ENCODE peak calls at places on chromosomes 4 and X, in nine cellular contexts. One of them, this sample, is unnamed. For H3K9me3, the result is how much of the 10 kb centered on the place peaks cover.

GRCh38 chr4:121454251-121454979 is 73.6 kb upstream of the QRFPR start:
- DNase-seq in lung: no peak
- DNase-seq in AG04450: no peak
- DNase-seq in pancreas: no peak
- DNase-seq in cardiac muscle cell: no peak
- DNase-seq in heart left ventricle: no peak
- DNase-seq in H9: peak
- DNase-seq in H1: no peak
- DNase-seq in right lobe of liver: no peak
- DNase-seq in this sample: no peak

GRCh38 chr4:15729910-15730533 is 27.2 kb downstream of the BST1 start:
- DNase-seq in cardiac muscle cell: peak
- DNase-seq in lung: no peak
- DNase-seq in H9: no peak
- DNase-seq in right lobe of liver: no peak
- DNase-seq in AG04450: no peak
- DNase-seq in pancreas: no peak
- DNase-seq in heart left ventricle: no peak
- DNase-seq in H1: no peak
- DNase-seq in this sample: peak

GRCh38 chr4:65007841-65008439 is 598.7 kb upstream of the TECRL start:
- DNase-seq in lung: no peak
- DNase-seq in cardiac muscle cell: peak
- DNase-seq in right lobe of liver: no peak
- DNase-seq in pancreas: no peak
- DNase-seq in H9: no peak
- DNase-seq in AG04450: no peak
- DNase-seq in heart left ventricle: no peak
- DNase-seq in H1: no peak
- DNase-seq in this sample: no peak

GRCh38 chr4:171676555-171677215 is 136.5 kb upstream of the GALNTL6 start:
- DNase-seq in cardiac muscle cell: no peak
- DNase-seq in heart left ventricle: no peak
- DNase-seq in right lobe of liver: no peak
- DNase-seq in AG04450: no peak
- DNase-seq in pancreas: no peak
- DNase-seq in H9: no peak
- DNase-seq in H1: no peak
- DNase-seq in lung: no peak
- DNase-seq in this sample: no peak

GRCh38 chr4:166535865-166536264 is 662.8 kb downstream of the TLL1 start:
- DNase-seq in AG04450: no peak
- DNase-seq in cardiac muscle cell: peak
- DNase-seq in pancreas: no peak
- DNase-seq in right lobe of liver: no peak
- DNase-seq in lung: no peak
- DNase-seq in H1: no peak
- DNase-seq in heart left ventricle: no peak
- DNase-seq in H9: no peak
- DNase-seq in this sample: no peak

GRCh38 chr4:1598206-1598605 is 85.9 kb downstream of the FAM53A start:
- DNase-seq in lung: no peak
- DNase-seq in cardiac muscle cell: no peak
- DNase-seq in H9: no peak
- DNase-seq in heart left ventricle: no peak
- DNase-seq in right lobe of liver: peak
- DNase-seq in pancreas: peak
- DNase-seq in AG04450: no peak
- DNase-seq in H1: no peak
- DNase-seq in this sample: no peak

GRCh38 chr4:7004331-7004730 is 38.8 kb upstream of the TADA2B start:
- DNase-seq in lung: no peak
- DNase-seq in pancreas: no peak
- DNase-seq in right lobe of liver: no peak
- DNase-seq in H1: no peak
- DNase-seq in heart left ventricle: no peak
- DNase-seq in AG04450: no peak
- DNase-seq in cardiac muscle cell: no peak
- DNase-seq in H9: no peak
- DNase-seq in this sample: no peak

GRCh38 chr4:33080262-33080661 is 2360.1 kb downstream of the PCDH7 start:
- DNase-seq in lung: no peak
- DNase-seq in heart left ventricle: no peak
- DNase-seq in H9: no peak
- DNase-seq in AG04450: no peak
- DNase-seq in pancreas: no peak
- DNase-seq in right lobe of liver: peak
- DNase-seq in cardiac muscle cell: peak
- DNase-seq in H1: no peak
- DNase-seq in this sample: no peak

GRCh38 chr4:4666187-4666586 is 124.3 kb upstream of the STX18 start:
- DNase-seq in lung: no peak
- DNase-seq in right lobe of liver: no peak
- DNase-seq in H9: no peak
- DNase-seq in H1: no peak
- DNase-seq in AG04450: no peak
- DNase-seq in pancreas: no peak
- DNase-seq in cardiac muscle cell: no peak
- DNase-seq in heart left ventricle: no peak
- DNase-seq in this sample: no peak

GRCh38 chrX:103274284-103274683 is 2.3 kb downstream of the TCEAL5 start:
- DNase-seq in H9: no peak
- DNase-seq in cardiac muscle cell: no peak
- DNase-seq in lung: no peak
- DNase-seq in right lobe of liver: no peak
- DNase-seq in H1: no peak
- DNase-seq in AG04450: no peak
- DNase-seq in pancreas: no peak
- DNase-seq in heart left ventricle: no peak
- DNase-seq in this sample: no peak

GRCh38 chr4:128338634-128339355 is 51.2 kb upstream of the PGRMC2 start:
- DNase-seq in H1: no peak
- DNase-seq in cardiac muscle cell: peak
- DNase-seq in H9: no peak
- DNase-seq in right lobe of liver: no peak
- DNase-seq in lung: no peak
- DNase-seq in pancreas: no peak
- DNase-seq in heart left ventricle: no peak
- DNase-seq in AG04450: peak
- DNase-seq in this sample: no peak

GRCh38 chrX:150779367-150779766 is 86.2 kb downstream of the MTMR1 start:
- DNase-seq in cardiac muscle cell: no peak
- DNase-seq in AG04450: no peak
- DNase-seq in H1: no peak
- DNase-seq in H9: no peak
- DNase-seq in pancreas: no peak
- DNase-seq in right lobe of liver: no peak
- DNase-seq in heart left ventricle: no peak
- DNase-seq in lung: no peak
- DNase-seq in this sample: no peak

GRCh38 chrX:129823115-129823514 is 20.6 kb downstream of the ZDHHC9 start:
- DNase-seq in cardiac muscle cell: peak
- DNase-seq in H9: no peak
- DNase-seq in heart left ventricle: peak
- DNase-seq in pancreas: no peak
- DNase-seq in lung: no peak
- DNase-seq in right lobe of liver: no peak
- DNase-seq in H1: no peak
- DNase-seq in AG04450: no peak
- DNase-seq in this sample: peak

GRCh38 chrX:254630-255215 is 26.5 kb upstream of the PLCXD1 start:
- DNase-seq in lung: no peak
- DNase-seq in pancreas: peak
- DNase-seq in AG04450: no peak
- DNase-seq in cardiac muscle cell: no peak
- DNase-seq in heart left ventricle: no peak
- DNase-seq in H1: no peak
- DNase-seq in right lobe of liver: no peak
- DNase-seq in H9: no peak
- DNase-seq in this sample: no peak

GRCh38 chrX:150575415-150575814 is 7.0 kb downstream of the MTM1 start:
- DNase-seq in lung: peak
- DNase-seq in pancreas: no peak
- DNase-seq in H9: no peak
- DNase-seq in heart left ventricle: no peak
- DNase-seq in H1: no peak
- DNase-seq in cardiac muscle cell: peak
- DNase-seq in right lobe of liver: no peak
- DNase-seq in AG04450: no peak
- DNase-seq in this sample: peak

GRCh38 chr4:105122334-105122733 is 24.3 kb upstream of the TET2 start:
- DNase-seq in H1: no peak
- DNase-seq in cardiac muscle cell: peak
- DNase-seq in heart left ventricle: no peak
- DNase-seq in lung: no peak
- DNase-seq in right lobe of liver: no peak
- DNase-seq in H9: peak
- DNase-seq in pancreas: no peak
- DNase-seq in AG04450: no peak
- DNase-seq in this sample: no peak

GRCh38 chr4:126144838-126145237 is 830.1 kb downstream of the FAT4 start:
- DNase-seq in heart left ventricle: no peak
- DNase-seq in AG04450: no peak
- DNase-seq in H9: no peak
- DNase-seq in lung: no peak
- DNase-seq in H1: no peak
- DNase-seq in cardiac muscle cell: no peak
- DNase-seq in pancreas: no peak
- DNase-seq in right lobe of liver: no peak
- DNase-seq in this sample: no peak

GRCh38 chrX:19544693-19545305 is 29.5 kb upstream of the MAP3K15 start:
- DNase-seq in cardiac muscle cell: peak
- DNase-seq in pancreas: no peak
- DNase-seq in H1: no peak
- DNase-seq in right lobe of liver: no peak
- DNase-seq in AG04450: no peak
- DNase-seq in H9: no peak
- DNase-seq in heart left ventricle: peak
- DNase-seq in lung: peak
- DNase-seq in this sample: no peak

GRCh38 chr4:70269674-70270073 is 27.3 kb downstream of the CSN3 start:
- DNase-seq in H9: no peak
- DNase-seq in heart left ventricle: no peak
- DNase-seq in cardiac muscle cell: peak
- DNase-seq in right lobe of liver: no peak
- DNase-seq in H1: no peak
- DNase-seq in pancreas: no peak
- DNase-seq in lung: no peak
- DNase-seq in AG04450: no peak
- DNase-seq in this sample: no peak
- TF ChIP-seq CTCF in H9: peak
- TF ChIP-seq CTCF in heart left ventricle: no peak
- TF ChIP-seq CTCF in cardiac muscle cell: peak
- TF ChIP-seq CTCF in right lobe of liver: peak
- TF ChIP-seq CTCF in H1: peak
- TF ChIP-seq CTCF in pancreas: no peak
- TF ChIP-seq CTCF in lung: no peak
- TF ChIP-seq CTCF in AG04450: peak
- TF ChIP-seq CTCF in this sample: no peak

DNA sequence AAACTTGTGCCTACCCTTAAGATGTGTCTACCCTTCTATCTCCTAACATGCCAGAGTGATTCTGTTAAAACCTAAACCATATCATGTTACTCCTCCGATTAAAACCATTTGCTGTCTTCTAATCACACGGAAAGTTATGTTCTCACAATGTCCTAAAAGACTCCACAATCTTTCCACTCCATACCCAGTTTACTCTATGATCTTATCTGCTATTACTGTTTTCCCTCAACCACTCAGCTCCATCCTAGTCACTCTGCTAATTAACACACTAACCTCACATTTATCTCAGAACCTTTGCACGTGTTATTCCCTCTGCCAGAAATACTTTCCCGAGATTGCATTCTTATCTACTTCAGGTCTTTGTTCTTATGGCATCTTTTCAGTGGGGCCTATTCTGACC is 47.6 kb upstream of the UPRT start:
- DNase-seq in cardiac muscle cell: no peak
- DNase-seq in pancreas: no peak
- DNase-seq in lung: no peak
- DNase-seq in heart left ventricle: no peak
- DNase-seq in H9: no peak
- DNase-seq in right lobe of liver: no peak
- DNase-seq in AG04450: no peak
- DNase-seq in H1: no peak
- DNase-seq in this sample: no peak
- H3K9me3 ChIP-seq in cardiac muscle cell: under half
- H3K9me3 ChIP-seq in pancreas: under half
- H3K9me3 ChIP-seq in lung: under half
- H3K9me3 ChIP-seq in heart left ventricle: under half
- H3K9me3 ChIP-seq in H9: under half
- H3K9me3 ChIP-seq in right lobe of liver: under half
- H3K9me3 ChIP-seq in AG04450: under half
- H3K9me3 ChIP-seq in H1: under half
- H3K9me3 ChIP-seq in this sample: under half

GRCh38 chrX:47831788-47832187 is 4.9 kb upstream of the ZNF81 start:
- DNase-seq in AG04450: no peak
- DNase-seq in H1: peak
- DNase-seq in cardiac muscle cell: peak
- DNase-seq in lung: peak
- DNase-seq in heart left ventricle: peak
- DNase-seq in H9: peak
- DNase-seq in pancreas: no peak
- DNase-seq in right lobe of liver: no peak
- DNase-seq in this sample: peak
- TF ChIP-seq CTCF in AG04450: peak
- TF ChIP-seq CTCF in H1: peak
- TF ChIP-seq CTCF in cardiac muscle cell: peak
- TF ChIP-seq CTCF in lung: peak
- TF ChIP-seq CTCF in heart left ventricle: peak
- TF ChIP-seq CTCF in H9: peak
- TF ChIP-seq CTCF in pancreas: peak
- TF ChIP-seq CTCF in right lobe of liver: peak
- TF ChIP-seq CTCF in this sample: peak

DNA sequence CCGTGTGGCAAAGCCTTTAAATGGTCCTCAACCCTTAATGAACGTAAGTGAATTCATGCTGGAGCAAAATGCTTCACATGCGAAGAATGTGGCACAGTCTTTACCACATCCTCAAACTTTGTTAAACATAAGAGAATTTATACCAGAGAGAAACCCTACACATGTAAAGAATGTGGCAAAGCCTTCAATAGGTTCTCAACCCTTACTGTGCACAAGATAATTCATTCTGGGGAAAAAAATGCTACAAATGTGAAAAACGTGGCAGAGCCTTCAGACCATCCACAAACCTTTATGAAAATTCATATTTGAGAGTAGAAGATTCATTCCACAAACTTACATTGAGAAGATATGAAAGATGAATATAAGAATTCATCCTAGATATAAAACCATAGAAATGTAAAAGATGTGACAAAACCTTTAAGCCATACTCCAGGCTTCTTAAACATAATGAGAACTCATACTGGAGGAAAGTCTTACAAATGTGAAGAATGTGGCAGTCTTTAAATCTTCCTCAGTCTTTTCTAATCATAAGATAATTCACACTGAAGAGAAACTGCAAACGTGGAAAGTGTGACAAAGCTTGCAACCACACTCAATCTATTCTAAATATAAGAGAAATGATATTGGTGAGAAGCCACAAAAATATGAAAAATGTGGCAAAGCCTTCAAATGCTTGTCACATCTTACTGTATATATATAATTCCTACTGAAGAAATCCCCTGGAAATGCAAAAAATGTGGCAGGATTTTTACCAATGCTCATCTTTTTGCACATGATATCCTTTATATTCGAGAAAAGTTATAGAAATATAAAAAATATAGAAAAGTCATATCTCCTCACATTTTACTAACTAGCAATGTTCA is 36.9 kb downstream of the ZNF141 start:
- DNase-seq in pancreas: no peak
- DNase-seq in right lobe of liver: no peak
- DNase-seq in H1: no peak
- DNase-seq in heart left ventricle: no peak
- DNase-seq in AG04450: no peak
- DNase-seq in lung: no peak
- DNase-seq in H9: no peak
- DNase-seq in cardiac muscle cell: no peak
- DNase-seq in this sample: no peak
- H3K9me3 ChIP-seq in pancreas: under half
- H3K9me3 ChIP-seq in right lobe of liver: half or more
- H3K9me3 ChIP-seq in H1: half or more
- H3K9me3 ChIP-seq in heart left ventricle: half or more
- H3K9me3 ChIP-seq in AG04450: under half
- H3K9me3 ChIP-seq in lung: half or more
- H3K9me3 ChIP-seq in H9: half or more
- H3K9me3 ChIP-seq in cardiac muscle cell: under half
- H3K9me3 ChIP-seq in this sample: half or more